ENCODE peak calls at places on chromosomes 1 and 21, in ten cellular contexts. Y is pancreas; X is RWPE2; O is upper lobe of right lung; W is activated T-helper 17 cell treated with anti-CD3 and anti-CD28 coated beads, Interleukin-2, amount 50 U/mL, for 72 hours; D is omental fat pad; P is HCT116; E is left colon; A is K562; B is SK-N-SH treated with all-trans-retinoic acid at 6 μM for 48 hours. T is an unnamed sample.

GRCh38 chr1:43548285-43549271 is 17.9 kb downstream of the PTPRF start:
- ATAC-seq in A (no peak), W (no peak), O (peak), P (no peak), Y (peak), B (no peak), X (peak), D (peak), E (peak), T (no peak)

GRCh38 chr21:46207006-46207919 is 21.3 kb downstream of the LSS start:
- ATAC-seq in P (no peak), A (no peak), W (no peak), X (no peak), E (no peak), D (no peak), B (no peak), O (no peak), Y (no peak), T (no peak)

GRCh38 chr1:212457740-212458338 is 25.1 kb downstream of the NENF start:
- ATAC-seq in B (no peak), P (peak), Y (no peak), X (no peak), W (peak), A (peak), E (peak), D (no peak), O (peak), T (no peak)

GRCh38 chr1:28766532-28767183 is 29.9 kb downstream of the YTHDF2 start:
- ATAC-seq in B (no peak), P (no peak), X (no peak), D (no peak), W (no peak), E (no peak), Y (no peak), A (no peak), O (no peak), T (no peak)

GRCh38 chr1:204583909-204584632 is 67.9 kb downstream of the MDM4 start:
- ATAC-seq in Y (no peak), E (no peak), O (peak), D (no peak), W (no peak), A (no peak), X (no peak), P (no peak), B (peak), T (no peak)

GRCh38 chr1:228004331-228004871 is 2.4 kb upstream of the WNT3A start:
- ATAC-seq in Y (no peak), X (peak), D (no peak), B (peak), P (peak), E (peak), O (peak), W (peak), A (peak), T (no peak)

GRCh38 chr1:81545734-81546133 is 255.0 kb upstream of the ADGRL2 start:
- ATAC-seq in X (no peak), D (no peak), W (no peak), Y (no peak), O (no peak), P (no peak), E (no peak), A (no peak), B (no peak), T (no peak)

GRCh38 chr1:200783926-200784325 is 45.2 kb downstream of the CAMSAP2 start:
- ATAC-seq in O (no peak), A (no peak), X (no peak), Y (no peak), W (no peak), E (no peak), P (no peak), B (no peak), D (no peak), T (no peak)

GRCh38 chr1:1880617-1881312 is 10.1 kb downstream of the GNB1 start:
- ATAC-seq in Y (no peak), P (no peak), A (peak), D (no peak), E (peak), X (no peak), B (no peak), W (no peak), O (no peak), T (no peak)

GRCh38 chr1:192654607-192655389 is 18.9 kb downstream of the RGS13 start:
- ATAC-seq in P (no peak), W (peak), E (no peak), B (peak), Y (no peak), X (peak), D (no peak), O (no peak), A (no peak), T (no peak)

GRCh38 chr1:185857447-185857846 is 123.3 kb downstream of the HMCN1 start:
- ATAC-seq in X (peak), P (no peak), E (peak), D (no peak), A (no peak), B (peak), Y (no peak), W (no peak), O (peak), T (no peak)